ENCODE peak calls at places on chromosomes 13 and 19, in nine cellular contexts. S, U, N, Z, I, G, D, V and K are unnamed samples.

GRCh38 chr13:32031025-32031814 is at the start of gene FRY:
- DNase-seq in Z (peak; percentile 50), S (peak; percentile 30), N (peak; percentile 3), U (peak; percentile 77), D (peak; percentile 70), G (peak; percentile 85), V (peak; percentile 77), I (peak; percentile 65), K (peak; percentile 85)

GRCh38 chr19:14370169-14370998 is 10.9 kb upstream of the ADGRE5 start:
- DNase-seq in G (no peak), Z (no peak), D (no peak), U (no peak), S (no peak), V (no peak), I (no peak), N (no peak), K (no peak)

GRCh38 chr13:95530178-95530577 is 22.3 kb upstream of the CLDN10 start:
- DNase-seq in Z (peak; percentile 48), U (no peak), D (no peak), I (no peak), S (no peak), V (no peak), N (no peak), G (no peak), K (no peak)

GRCh38 chr19:1157931-1158884 is 15.9 kb downstream of the SBNO2 start:
- DNase-seq in U (no peak), G (no peak), D (no peak), I (peak; percentile 29), Z (no peak), V (no peak), S (no peak), N (no peak), K (peak; percentile 87)

GRCh38 chr19:18762125-18763023 is 28.7 kb downstream of the COMP start:
- DNase-seq in G (peak; percentile 15), Z (peak; percentile 51), S (peak; percentile 64), U (peak; percentile 96), V (no peak), I (peak; percentile 61), D (peak; percentile 64), N (no peak), K (no peak)

GRCh38 chr13:33204130-33204927 is 81.2 kb downstream of the STARD13 start:
- DNase-seq in I (peak; percentile 65), G (no peak), D (peak; percentile 73), S (no peak), N (no peak), U (no peak), V (no peak), Z (peak; percentile 36), K (no peak)

GRCh38 chr13:109816112-109816978 is 30.0 kb upstream of the IRS2 start:
- DNase-seq in Z (no peak), I (no peak), G (no peak), V (no peak), N (no peak), U (no peak), S (no peak), D (no peak), K (no peak)

GRCh38 chr19:54029930-54030490 is 33.7 kb downstream of the VSTM1 start:
- DNase-seq in Z (peak; percentile 8), U (no peak), V (peak; percentile 43), D (peak; percentile 31), N (no peak), I (peak; percentile 28), S (peak; percentile 83), G (peak; percentile 79), K (no peak)

GRCh38 chr13:73228546-73228945 is 169.7 kb downstream of the KLF5 start:
- DNase-seq in I (no peak), Z (no peak), N (no peak), S (no peak), D (no peak), U (no peak), V (no peak), G (no peak), K (no peak)

GRCh38 chr19:44912854-44913253 is 1.6 kb upstream of the APOC1 start:
- DNase-seq in G (no peak), V (no peak), I (peak; percentile 49), N (no peak), U (no peak), Z (peak; percentile 15), S (no peak), D (no peak), K (no peak)

GRCh38 chr13:102847272-102848234 is 1.7 kb downstream of the ERCC5 start:
- DNase-seq in V (no peak), N (no peak), Z (no peak), S (no peak), I (no peak), D (no peak), G (no peak), U (no peak), K (no peak)

GRCh38 chr19:48630289-48631036 is 6.7 kb downstream of the DBP start:
- DNase-seq in N (no peak), I (peak; percentile 77), D (peak; percentile 86), G (peak; percentile 59), S (no peak), U (no peak), Z (peak; percentile 64), V (no peak), K (peak; percentile 94)

GRCh38 chr19:43662487-43662886 is 7.5 kb downstream of the PLAUR start:
- DNase-seq in V (no peak), I (no peak), U (no peak), D (no peak), N (no peak), S (peak; percentile 20), Z (no peak), G (no peak), K (no peak)

GRCh38 chr13:77751513-77752456 is 54.3 kb downstream of the SLAIN1 start:
- DNase-seq in V (peak; percentile 64), S (peak; percentile 7), U (no peak), D (no peak), G (no peak), I (no peak), Z (no peak), N (no peak), K (no peak)

GRCh38 chr13:113880651-113881611 is 17.1 kb upstream of the GAS6 start:
- DNase-seq in D (no peak), G (no peak), V (no peak), S (no peak), N (no peak), U (no peak), I (no peak), Z (no peak), K (no peak)

GRCh38 chr19:18336121-18336520 is 4.3 kb upstream of the PGPEP1 start:
- DNase-seq in G (no peak), Z (no peak), S (no peak), I (no peak), N (no peak), D (no peak), V (no peak), U (no peak), K (no peak)

GRCh38 chr19:39916236-39916635 is 18.2 kb downstream of the FCGBP start:
- DNase-seq in V (peak; percentile 36), G (no peak), S (no peak), I (no peak), N (no peak), D (no peak), Z (no peak), U (no peak), K (no peak)

GRCh38 chr13:33639158-33639557 is 178.8 kb upstream of the RFC3 start:
- DNase-seq in V (no peak), N (no peak), I (peak; percentile 76), D (no peak), G (no peak), Z (peak; percentile 33), U (no peak), S (no peak), K (no peak)

GRCh38 chr13:20174656-20175405 is 14.0 kb upstream of the GJA3 start:
- DNase-seq in G (no peak), S (peak; percentile 86), N (no peak), V (peak; percentile 71), D (peak; percentile 42), Z (peak; percentile 38), U (peak; percentile 64), I (peak; percentile 64), K (no peak)

GRCh38 chr19:7852851-7853759 is 21.1 kb downstream of the PRR36 start:
- DNase-seq in G (peak; percentile 90), I (peak; percentile 68), S (peak; percentile 93), N (peak; percentile 37), U (peak; percentile 74), Z (no peak), D (peak; percentile 54), V (peak; percentile 95), K (peak; percentile 82)

GRCh38 chr19:38417544-38418506 is 8.2 kb downstream of the RASGRP4 start:
- DNase-seq in Z (no peak), V (peak; percentile 67), D (peak; percentile 65), N (no peak), I (peak; percentile 34), S (peak; percentile 57), U (no peak), G (peak; percentile 74), K (no peak)
- TF ChIP-seq CTCF in Z (no peak), V (no peak), D (no peak), N (no peak), I (no peak), S (no peak), U (no peak), G (no peak), K (peak; percentile 17)

DNA sequence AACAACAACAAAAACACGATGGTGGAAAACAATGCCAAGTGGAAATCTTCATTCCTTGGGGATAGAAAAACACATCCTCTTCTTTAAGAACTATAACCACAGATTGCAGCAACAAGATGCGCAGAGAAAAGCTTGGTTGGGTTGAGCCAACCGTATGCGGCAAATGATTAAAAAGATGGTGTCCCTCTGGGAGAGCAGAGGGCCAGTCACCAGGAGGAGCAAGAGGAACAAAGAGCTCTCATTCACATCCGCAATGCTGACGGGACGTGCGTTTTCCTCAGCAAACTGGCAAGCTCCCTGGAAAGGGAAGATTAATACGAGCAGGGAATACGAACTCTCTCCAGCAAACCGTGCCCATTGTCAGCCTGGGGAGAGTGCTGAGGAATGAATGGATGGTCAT is 141.6 kb downstream of the KATNAL1 start:
- DNase-seq in Z (no peak), U (no peak), N (no peak), V (no peak), G (no peak), D (no peak), S (no peak), I (no peak), K (no peak)
- TF ChIP-seq CTCF in Z (no peak), U (no peak), N (no peak), V (no peak), G (no peak), D (no peak), S (no peak), I (no peak), K (peak; percentile 49)

DNA sequence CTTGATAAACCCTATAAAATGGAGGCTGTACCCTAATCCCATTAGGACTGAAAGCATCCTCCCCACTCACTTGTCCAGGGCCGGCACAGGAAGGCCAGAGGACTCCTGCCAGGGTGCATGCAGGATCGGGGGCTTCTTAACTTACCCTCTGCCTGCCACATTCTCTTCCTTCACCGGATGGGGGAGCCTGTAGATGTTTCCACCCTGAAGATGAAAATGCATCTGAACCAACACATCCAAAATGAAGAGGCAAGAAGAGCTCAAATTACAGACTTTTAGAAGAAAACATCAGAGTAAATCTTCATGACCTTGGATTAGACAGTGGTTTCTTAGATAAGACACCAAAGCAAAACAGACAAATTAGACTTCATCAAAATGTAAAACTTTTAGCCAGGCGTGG is 25.9 kb upstream of the NAPA start:
- DNase-seq in D (no peak), Z (no peak), I (peak; percentile 52), N (no peak), G (no peak), U (no peak), V (peak; percentile 55), S (no peak), K (no peak)
- TF ChIP-seq CTCF in D (peak; percentile 25), Z (peak; percentile 12), I (peak; percentile 37), N (no peak), G (no peak), U (no peak), V (peak; percentile 4), S (no peak), K (peak; percentile 72)

GRCh38 chr13:87680298-87680697 is 9.1 kb downstream of the SLITRK5 start:
- DNase-seq in G (no peak), N (no peak), S (peak; percentile 2), I (no peak), U (no peak), Z (no peak), V (no peak), D (no peak), K (no peak)
- TF ChIP-seq CTCF in G (no peak), N (no peak), S (no peak), I (no peak), U (no peak), Z (no peak), V (no peak), D (no peak), K (peak; percentile 56)